ENCODE peak calls at places on chromosome 13, in four cellular contexts. R is CD8-positive, alpha-beta T cell; C is epithelial cell of proximal tubule; D is neural progenitor cell. F is an unnamed sample.

GRCh38 chr13:44244288-44244687 is 129.3 kb upstream of the SERP2 start:
- DNase-seq in R (no peak), C (no peak), D (no peak), F (no peak)

GRCh38 chr13:106533101-106533939 is 2.1 kb downstream of the EFNB2 start:
- DNase-seq in R (peak; percentile 21), C (peak; percentile 48), D (peak; percentile 93), F (peak; percentile 52)

GRCh38 chr13:22232186-22232585 is 561.3 kb downstream of the FGF9 start:
- DNase-seq in R (no peak), C (no peak), D (no peak), F (no peak)

GRCh38 chr13:37700887-37701286 is 102.3 kb upstream of the POSTN start:
- DNase-seq in R (no peak), C (no peak), D (no peak), F (no peak)

GRCh38 chr13:26477681-26478080 is 79.8 kb upstream of the WASF3 start:
- DNase-seq in R (no peak), C (no peak), D (no peak), F (no peak)

GRCh38 chr13:105219636-105220035 is 1315.8 kb downstream of the EFNB2 start:
- DNase-seq in R (no peak), C (no peak), D (no peak), F (no peak)

GRCh38 chr13:98468352-98468751 is 108.6 kb downstream of the STK24 start:
- DNase-seq in R (no peak), C (no peak), D (no peak), F (no peak)

GRCh38 chr13:21426238-21426637 is 32.9 kb downstream of the ZDHHC20 start:
- DNase-seq in R (no peak), C (no peak), D (no peak), F (no peak)

GRCh38 chr13:105442941-105443340 is 1092.5 kb downstream of the EFNB2 start:
- DNase-seq in R (no peak), C (peak; percentile 100), D (no peak), F (no peak)

GRCh38 chr13:103883152-103883551 is 816.9 kb upstream of the SLC10A2 start:
- DNase-seq in R (no peak), C (peak; percentile 86), D (peak; percentile 83), F (no peak)

GRCh38 chr13:111027481-111028439 is 87.3 kb upstream of the ARHGEF7 start:
- DNase-seq in R (no peak), C (no peak), D (no peak), F (no peak)
- TF ChIP-seq CTCF in R (no peak), C (no peak), D (no peak), F (no peak)

DNA sequence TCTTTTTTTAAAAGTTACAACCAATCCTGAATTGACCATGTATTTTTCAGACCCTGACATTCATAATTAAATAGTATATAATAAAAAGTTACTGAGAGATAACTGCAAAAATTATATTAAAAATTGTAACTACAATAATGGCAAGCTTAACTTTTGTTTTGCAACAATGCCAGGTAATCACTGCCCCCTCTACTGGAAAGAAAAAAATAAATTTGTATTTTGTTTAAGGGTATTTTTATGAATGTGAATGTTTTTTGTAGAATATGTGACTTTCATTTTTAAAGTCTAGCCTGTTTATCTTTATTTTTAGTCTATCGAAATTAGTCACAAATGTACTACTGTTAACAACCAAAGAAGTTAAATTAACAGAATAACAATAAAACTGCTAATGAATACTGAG is 21.7 kb downstream of the MRPS31 start:
- DNase-seq in R (no peak), C (no peak), D (no peak), F (no peak)
- TF ChIP-seq CTCF in R (peak; percentile 55), C (peak; percentile 23), D (peak; percentile 21), F (no peak)

DNA sequence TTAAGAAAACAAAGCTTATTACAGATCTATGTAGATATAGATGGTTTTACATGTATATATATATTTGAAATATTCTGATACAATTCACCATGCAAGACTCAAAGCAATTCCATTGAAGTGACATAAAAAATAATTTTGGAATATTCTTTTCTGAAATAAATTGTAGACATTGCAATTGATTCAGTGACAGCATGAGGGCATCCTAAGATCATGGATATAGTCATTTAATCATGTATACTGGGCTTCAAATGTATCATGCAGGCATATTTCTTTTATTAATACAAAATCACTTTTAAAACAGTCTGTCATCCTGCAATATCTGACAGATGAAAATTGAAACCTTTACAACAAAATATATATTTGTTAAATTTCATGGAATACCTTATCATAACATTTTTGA is 286.7 kb upstream of the SLITRK6 start:
- DNase-seq in R (no peak), C (no peak), D (no peak), F (no peak)
- TF ChIP-seq CTCF in R (no peak), C (no peak), D (peak; percentile 23), F (no peak)

GRCh38 chr13:73096173-73097117 is 37.6 kb downstream of the KLF5 start:
- DNase-seq in R (no peak), C (no peak), D (no peak), F (no peak)
- TF ChIP-seq CTCF in R (no peak), C (no peak), D (no peak), F (no peak)

GRCh38 chr13:71663431-71663830 is 203.6 kb downstream of the DACH1 start:
- DNase-seq in R (no peak), C (no peak), D (no peak), F (no peak)
- TF ChIP-seq CTCF in R (no peak), C (no peak), D (no peak), F (no peak)